ENCODE peak calls at places on chromosome 20, in nine cellular contexts. One of them, this sample, is unnamed. For H3K9me3, the result is how much of the 10 kb centered on the place peaks cover.

GRCh38 chr20:47189060-47189459 is 167.4 kb downstream of the ZMYND8 start:
- DNase-seq in HCT116: no peak
- DNase-seq in ovary: no peak
- DNase-seq in left ventricle myocardium inferior: no peak
- DNase-seq in effector memory CD4-positive, alpha-beta T cell: no peak
- DNase-seq in tibial artery: no peak
- DNase-seq in body of pancreas: no peak
- DNase-seq in testis: no peak
- DNase-seq in ascending aorta: no peak
- DNase-seq in this sample: no peak

GRCh38 chr20:16472045-16472872 is 101.0 kb downstream of the KIF16B start:
- DNase-seq in HCT116: no peak
- DNase-seq in ovary: no peak
- DNase-seq in left ventricle myocardium inferior: no peak
- DNase-seq in effector memory CD4-positive, alpha-beta T cell: no peak
- DNase-seq in tibial artery: no peak
- DNase-seq in body of pancreas: peak
- DNase-seq in testis: peak
- DNase-seq in ascending aorta: no peak
- DNase-seq in this sample: no peak

GRCh38 chr20:46568570-46569129 is 18.2 kb upstream of the OCSTAMP start:
- DNase-seq in HCT116: no peak
- DNase-seq in ovary: peak
- DNase-seq in left ventricle myocardium inferior: peak
- DNase-seq in effector memory CD4-positive, alpha-beta T cell: no peak
- DNase-seq in tibial artery: peak
- DNase-seq in body of pancreas: peak
- DNase-seq in testis: peak
- DNase-seq in ascending aorta: peak
- DNase-seq in this sample: no peak

GRCh38 chr20:25054133-25054820 is 3.7 kb downstream of the ACSS1 start:
- DNase-seq in HCT116: no peak
- DNase-seq in ovary: no peak
- DNase-seq in left ventricle myocardium inferior: no peak
- DNase-seq in effector memory CD4-positive, alpha-beta T cell: no peak
- DNase-seq in tibial artery: peak
- DNase-seq in body of pancreas: no peak
- DNase-seq in testis: no peak
- DNase-seq in ascending aorta: peak
- DNase-seq in this sample: no peak

GRCh38 chr20:20835897-20836296 is 123.5 kb upstream of the RALGAPA2 start:
- DNase-seq in HCT116: no peak
- DNase-seq in ovary: no peak
- DNase-seq in left ventricle myocardium inferior: no peak
- DNase-seq in effector memory CD4-positive, alpha-beta T cell: no peak
- DNase-seq in tibial artery: no peak
- DNase-seq in body of pancreas: no peak
- DNase-seq in testis: no peak
- DNase-seq in ascending aorta: no peak
- DNase-seq in this sample: no peak

GRCh38 chr20:3162080-3162611 is 2.5 kb upstream of the FASTKD5 start:
- DNase-seq in HCT116: no peak
- DNase-seq in ovary: no peak
- DNase-seq in left ventricle myocardium inferior: no peak
- DNase-seq in effector memory CD4-positive, alpha-beta T cell: no peak
- DNase-seq in tibial artery: no peak
- DNase-seq in body of pancreas: peak
- DNase-seq in testis: no peak
- DNase-seq in ascending aorta: no peak
- DNase-seq in this sample: no peak

GRCh38 chr20:21322083-21322710 is 19.1 kb downstream of the XRN2 start:
- DNase-seq in HCT116: no peak
- DNase-seq in ovary: no peak
- DNase-seq in left ventricle myocardium inferior: no peak
- DNase-seq in effector memory CD4-positive, alpha-beta T cell: no peak
- DNase-seq in tibial artery: no peak
- DNase-seq in body of pancreas: no peak
- DNase-seq in testis: no peak
- DNase-seq in ascending aorta: no peak
- DNase-seq in this sample: no peak

GRCh38 chr20:46400828-46401477 is 5.5 kb downstream of the ELMO2 start:
- DNase-seq in HCT116: no peak
- DNase-seq in ovary: no peak
- DNase-seq in left ventricle myocardium inferior: no peak
- DNase-seq in effector memory CD4-positive, alpha-beta T cell: peak
- DNase-seq in tibial artery: no peak
- DNase-seq in body of pancreas: no peak
- DNase-seq in testis: no peak
- DNase-seq in ascending aorta: no peak
- DNase-seq in this sample: peak

GRCh38 chr20:36742558-36742957 is 3.3 kb downstream of the NDRG3 start:
- DNase-seq in HCT116: no peak
- DNase-seq in ovary: no peak
- DNase-seq in left ventricle myocardium inferior: no peak
- DNase-seq in effector memory CD4-positive, alpha-beta T cell: no peak
- DNase-seq in tibial artery: no peak
- DNase-seq in body of pancreas: no peak
- DNase-seq in testis: no peak
- DNase-seq in ascending aorta: no peak
- DNase-seq in this sample: no peak

GRCh38 chr20:46784450-46785127 is 75.1 kb downstream of the SLC2A10 start:
- DNase-seq in HCT116: no peak
- DNase-seq in ovary: no peak
- DNase-seq in left ventricle myocardium inferior: no peak
- DNase-seq in effector memory CD4-positive, alpha-beta T cell: no peak
- DNase-seq in tibial artery: no peak
- DNase-seq in body of pancreas: no peak
- DNase-seq in testis: no peak
- DNase-seq in ascending aorta: no peak
- DNase-seq in this sample: no peak

GRCh38 chr20:4805663-4806449 is 84.1 kb downstream of the PRND start:
- DNase-seq in HCT116: no peak
- DNase-seq in ovary: no peak
- DNase-seq in left ventricle myocardium inferior: no peak
- DNase-seq in effector memory CD4-positive, alpha-beta T cell: no peak
- DNase-seq in tibial artery: no peak
- DNase-seq in body of pancreas: no peak
- DNase-seq in testis: no peak
- DNase-seq in ascending aorta: no peak
- DNase-seq in this sample: no peak

GRCh38 chr20:21053002-21053762 is 53.0 kb downstream of the LINC00237 start:
- DNase-seq in HCT116: no peak
- DNase-seq in ovary: no peak
- DNase-seq in left ventricle myocardium inferior: no peak
- DNase-seq in effector memory CD4-positive, alpha-beta T cell: no peak
- DNase-seq in tibial artery: no peak
- DNase-seq in body of pancreas: no peak
- DNase-seq in testis: no peak
- DNase-seq in ascending aorta: no peak
- DNase-seq in this sample: no peak

GRCh38 chr20:62044671-62045070 is 21.0 kb downstream of the TAF4 start:
- DNase-seq in HCT116: no peak
- DNase-seq in ovary: no peak
- DNase-seq in left ventricle myocardium inferior: peak
- DNase-seq in effector memory CD4-positive, alpha-beta T cell: no peak
- DNase-seq in tibial artery: no peak
- DNase-seq in body of pancreas: no peak
- DNase-seq in testis: no peak
- DNase-seq in ascending aorta: no peak
- DNase-seq in this sample: no peak

DNA sequence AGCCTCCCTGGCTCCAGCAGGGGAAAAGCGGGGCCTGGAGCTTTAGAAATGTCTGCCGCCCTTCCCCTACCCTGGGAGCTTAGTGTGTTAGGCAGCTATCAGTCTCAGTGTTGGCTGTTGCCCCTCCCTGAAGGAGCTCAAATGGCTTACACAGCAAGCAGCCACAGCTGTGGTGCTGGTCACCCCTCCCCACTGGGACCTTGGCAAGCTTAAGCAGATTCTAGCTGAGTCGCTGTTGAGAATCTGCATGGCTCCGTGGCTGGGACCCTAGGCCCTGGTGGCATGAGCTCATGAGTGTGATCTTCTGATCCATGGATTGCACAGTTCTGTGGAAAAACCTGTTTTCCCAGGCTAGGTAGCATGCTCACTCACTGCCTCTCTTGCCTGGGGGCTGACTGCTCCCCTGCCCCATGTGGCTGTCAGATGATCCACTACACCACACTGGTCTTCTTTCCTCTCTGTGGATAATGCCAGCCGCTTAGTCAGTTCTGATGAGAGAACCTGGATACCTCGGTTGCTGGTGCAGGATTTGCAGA is 714.0 kb downstream of the MAFB start:
- DNase-seq in HCT116: no peak
- DNase-seq in ovary: no peak
- DNase-seq in left ventricle myocardium inferior: no peak
- DNase-seq in effector memory CD4-positive, alpha-beta T cell: no peak
- DNase-seq in tibial artery: no peak
- DNase-seq in body of pancreas: no peak
- DNase-seq in testis: no peak
- DNase-seq in ascending aorta: no peak
- DNase-seq in this sample: no peak
- H3K9me3 ChIP-seq in HCT116: under half
- H3K9me3 ChIP-seq in ovary: under half
- H3K9me3 ChIP-seq in left ventricle myocardium inferior: under half
- H3K9me3 ChIP-seq in effector memory CD4-positive, alpha-beta T cell: under half
- H3K9me3 ChIP-seq in tibial artery: under half
- H3K9me3 ChIP-seq in body of pancreas: under half
- H3K9me3 ChIP-seq in testis: under half
- H3K9me3 ChIP-seq in ascending aorta: under half
- H3K9me3 ChIP-seq in this sample: under half

DNA sequence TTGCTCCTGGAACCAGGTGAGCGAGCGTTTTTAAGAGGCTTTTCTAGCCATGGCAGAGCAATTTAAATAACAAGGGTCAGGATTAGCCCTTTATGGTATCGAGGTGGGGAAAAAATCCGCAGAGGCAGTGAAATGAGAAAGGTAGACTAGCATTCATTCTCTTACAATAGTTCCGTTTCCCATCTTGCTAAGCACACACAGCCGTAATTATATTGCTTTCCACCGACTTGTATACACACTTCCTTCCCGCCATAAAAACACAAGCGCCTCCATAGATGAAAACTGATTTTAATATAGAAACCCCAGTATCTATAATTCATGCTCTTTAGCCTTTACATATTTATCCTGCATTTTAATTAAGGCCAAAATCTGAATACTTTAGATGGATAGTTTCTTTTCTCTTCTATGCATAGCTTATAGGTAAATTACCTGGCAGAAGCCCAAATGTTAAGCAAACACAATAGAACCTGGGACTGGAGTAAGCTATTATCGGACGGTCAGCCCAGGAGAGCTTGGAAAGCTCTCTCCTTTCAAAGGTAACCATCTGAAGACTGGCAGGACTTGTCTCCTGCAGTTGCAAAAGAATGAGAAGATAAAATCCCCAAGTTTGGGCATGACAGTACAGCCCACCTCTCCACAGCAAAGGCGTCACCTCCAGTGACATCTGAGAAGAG is 90.9 kb upstream of the MC3R start:
- DNase-seq in HCT116: no peak
- DNase-seq in ovary: no peak
- DNase-seq in left ventricle myocardium inferior: no peak
- DNase-seq in effector memory CD4-positive, alpha-beta T cell: no peak
- DNase-seq in tibial artery: no peak
- DNase-seq in body of pancreas: no peak
- DNase-seq in testis: no peak
- DNase-seq in ascending aorta: no peak
- DNase-seq in this sample: no peak
- H3K9me3 ChIP-seq in HCT116: under half
- H3K9me3 ChIP-seq in ovary: under half
- H3K9me3 ChIP-seq in left ventricle myocardium inferior: under half
- H3K9me3 ChIP-seq in effector memory CD4-positive, alpha-beta T cell: under half
- H3K9me3 ChIP-seq in tibial artery: under half
- H3K9me3 ChIP-seq in body of pancreas: under half
- H3K9me3 ChIP-seq in testis: under half
- H3K9me3 ChIP-seq in ascending aorta: under half
- H3K9me3 ChIP-seq in this sample: under half

GRCh38 chr20:60326821-60327220 is 368.6 kb downstream of the CDH26 start:
- DNase-seq in HCT116: no peak
- DNase-seq in ovary: no peak
- DNase-seq in left ventricle myocardium inferior: no peak
- DNase-seq in effector memory CD4-positive, alpha-beta T cell: no peak
- DNase-seq in tibial artery: no peak
- DNase-seq in body of pancreas: no peak
- DNase-seq in testis: no peak
- DNase-seq in ascending aorta: no peak
- DNase-seq in this sample: no peak
- H3K9me3 ChIP-seq in HCT116: under half
- H3K9me3 ChIP-seq in ovary: under half
- H3K9me3 ChIP-seq in left ventricle myocardium inferior: under half
- H3K9me3 ChIP-seq in effector memory CD4-positive, alpha-beta T cell: under half
- H3K9me3 ChIP-seq in tibial artery: under half
- H3K9me3 ChIP-seq in body of pancreas: under half
- H3K9me3 ChIP-seq in testis: under half
- H3K9me3 ChIP-seq in ascending aorta: under half
- H3K9me3 ChIP-seq in this sample: under half

GRCh38 chr20:49285813-49286494 is 8.1 kb upstream of the ZNFX1 start:
- DNase-seq in HCT116: no peak
- DNase-seq in ovary: no peak
- DNase-seq in left ventricle myocardium inferior: no peak
- DNase-seq in effector memory CD4-positive, alpha-beta T cell: no peak
- DNase-seq in tibial artery: no peak
- DNase-seq in body of pancreas: no peak
- DNase-seq in testis: no peak
- DNase-seq in ascending aorta: no peak
- DNase-seq in this sample: no peak
- H3K9me3 ChIP-seq in HCT116: under half
- H3K9me3 ChIP-seq in ovary: under half
- H3K9me3 ChIP-seq in left ventricle myocardium inferior: half or more
- H3K9me3 ChIP-seq in effector memory CD4-positive, alpha-beta T cell: half or more
- H3K9me3 ChIP-seq in tibial artery: under half
- H3K9me3 ChIP-seq in body of pancreas: under half
- H3K9me3 ChIP-seq in testis: under half
- H3K9me3 ChIP-seq in ascending aorta: under half
- H3K9me3 ChIP-seq in this sample: half or more

DNA sequence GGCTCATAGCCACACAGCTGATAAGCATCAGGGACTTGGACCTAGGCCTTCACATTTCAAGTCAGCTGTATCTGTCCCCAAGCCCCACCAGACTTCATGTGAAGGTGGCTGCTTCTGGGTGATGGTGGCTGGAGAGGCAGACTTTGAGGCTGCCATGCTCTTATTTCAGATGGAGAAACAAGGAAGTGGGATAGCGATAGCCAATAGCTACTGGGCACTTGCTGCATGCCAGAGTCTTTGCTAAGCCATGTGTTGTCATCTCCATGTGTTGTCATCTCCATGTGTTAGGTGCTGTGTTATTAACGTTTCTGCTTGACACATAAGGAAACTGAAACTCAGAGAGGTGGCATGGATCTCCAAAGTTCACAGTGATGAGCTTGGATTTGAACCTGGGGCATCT is 16.9 kb downstream of the KIAA1755 start:
- DNase-seq in HCT116: no peak
- DNase-seq in ovary: no peak
- DNase-seq in left ventricle myocardium inferior: no peak
- DNase-seq in effector memory CD4-positive, alpha-beta T cell: no peak
- DNase-seq in tibial artery: no peak
- DNase-seq in body of pancreas: no peak
- DNase-seq in testis: no peak
- DNase-seq in ascending aorta: no peak
- DNase-seq in this sample: no peak
- H3K9me3 ChIP-seq in HCT116: under half
- H3K9me3 ChIP-seq in ovary: under half
- H3K9me3 ChIP-seq in left ventricle myocardium inferior: under half
- H3K9me3 ChIP-seq in effector memory CD4-positive, alpha-beta T cell: under half
- H3K9me3 ChIP-seq in tibial artery: under half
- H3K9me3 ChIP-seq in body of pancreas: under half
- H3K9me3 ChIP-seq in testis: under half
- H3K9me3 ChIP-seq in ascending aorta: under half
- H3K9me3 ChIP-seq in this sample: under half